ENCODE peak calls at places on chromosomes 6 and 20, in six cellular contexts. T is left ventricle myocardium inferior, B is fibroblast of lung, I is prostate gland, C is body of pancreas, D is H9. X is an unnamed sample.

GRCh38 chr6:105981002-105981887 is 104.9 kb upstream of the PRDM1 start:
- DNase-seq in T (peak), B (peak), I (no peak), C (peak), D (peak), X (no peak)

GRCh38 chr20:10642859-10643559 is 30.8 kb downstream of the JAG1 start:
- DNase-seq in T (no peak), B (peak), I (no peak), C (no peak), D (no peak), X (no peak)

GRCh38 chr6:110541701-110542309 is 65.4 kb upstream of the SLC22A16 start:
- DNase-seq in T (no peak), B (peak), I (no peak), C (no peak), D (no peak), X (no peak)

GRCh38 chr20:12207875-12208274 is 290.2 kb downstream of the BTBD3 start:
- DNase-seq in T (no peak), B (peak), I (no peak), C (peak), D (peak), X (no peak)

GRCh38 chr6:108771421-108771820 is 76.8 kb upstream of the ARMC2 start:
- DNase-seq in T (no peak), B (peak), I (no peak), C (no peak), D (no peak), X (no peak)

GRCh38 chr20:58682656-58683055 is 9.9 kb upstream of the NPEPL1 start:
- DNase-seq in T (no peak), B (peak), I (no peak), C (no peak), D (no peak), X (no peak)

GRCh38 chr20:59159091-59159821 is 4.4 kb upstream of the ZNF831 start:
- DNase-seq in T (no peak), B (no peak), I (no peak), C (no peak), D (peak), X (no peak)

GRCh38 chr6:6557871-6558270 is 30.6 kb upstream of the LY86 start:
- DNase-seq in T (no peak), B (no peak), I (no peak), C (no peak), D (no peak), X (no peak)

GRCh38 chr6:124903797-124904196 is 58.4 kb upstream of the RNF217 start:
- DNase-seq in T (no peak), B (no peak), I (no peak), C (no peak), D (no peak), X (no peak)

GRCh38 chr20:37351689-37352610 is 6.0 kb downstream of the SRC start:
- DNase-seq in T (no peak), B (no peak), I (no peak), C (no peak), D (no peak), X (no peak)

GRCh38 chr6:154457046-154457713 is 53.3 kb downstream of the CNKSR3 start:
- DNase-seq in T (no peak), B (peak), I (no peak), C (no peak), D (no peak), X (no peak)

GRCh38 chr6:26198626-26199056 is 111.4 kb downstream of the HFE start:
- DNase-seq in T (no peak), B (no peak), I (no peak), C (no peak), D (no peak), X (no peak)

GRCh38 chr20:920306-920705 is 4.2 kb upstream of the ANGPT4 start:
- DNase-seq in T (no peak), B (no peak), I (no peak), C (no peak), D (no peak), X (no peak)

GRCh38 chr6:33428219-33428890 is 8.5 kb downstream of the SYNGAP1 start:
- DNase-seq in T (no peak), B (no peak), I (no peak), C (peak), D (peak), X (no peak)

GRCh38 chr20:50226093-50226974 is 35.7 kb downstream of the CEBPB start:
- DNase-seq in T (no peak), B (peak), I (no peak), C (no peak), D (no peak), X (no peak)

GRCh38 chr6:39137235-39137634 is 22.2 kb upstream of the SAYSD1 start:
- DNase-seq in T (no peak), B (peak), I (no peak), C (peak), D (peak), X (no peak)

GRCh38 chr20:32495217-32495565 is 89.9 kb downstream of the NOL4L start:
- DNase-seq in T (no peak), B (peak), I (no peak), C (no peak), D (peak), X (no peak)

GRCh38 chr6:77650098-77650663 is 2.7 kb upstream of the MEI4 start:
- DNase-seq in T (peak), B (peak), I (no peak), C (peak), D (peak), X (no peak)

GRCh38 chr6:110310861-110311446 is 47.2 kb downstream of the METTL24 start:
- DNase-seq in T (no peak), B (no peak), I (no peak), C (no peak), D (no peak), X (no peak)

GRCh38 chr20:58071500-58071804 is 157.0 kb downstream of the ANKRD60 start:
- DNase-seq in T (no peak), B (no peak), I (no peak), C (no peak), D (no peak), X (no peak)

GRCh38 chr6:140183881-140184280 is 809.4 kb upstream of the CITED2 start:
- DNase-seq in T (no peak), B (peak), I (no peak), C (no peak), D (no peak), X (no peak)

GRCh38 chr6:13762648-13763441 is 51.2 kb upstream of the RANBP9 start:
- DNase-seq in T (no peak), B (peak), I (peak), C (no peak), D (no peak), X (peak)

GRCh38 chr6:117269649-117270120 is 4.3 kb downstream of the VGLL2 start:
- DNase-seq in T (no peak), B (no peak), I (no peak), C (no peak), D (no peak), X (no peak)

GRCh38 chr6:155582016-155582991 is 126.7 kb upstream of the NOX3 start:
- DNase-seq in T (no peak), B (no peak), I (no peak), C (no peak), D (no peak), X (no peak)

GRCh38 chr6:53692172-53692571 is 26.6 kb upstream of the KLHL31 start:
- DNase-seq in T (no peak), B (no peak), I (no peak), C (no peak), D (no peak), X (no peak)

GRCh38 chr6:111461860-111462259 is 21.2 kb downstream of the REV3L start:
- DNase-seq in T (no peak), B (no peak), I (no peak), C (no peak), D (no peak), X (no peak)

GRCh38 chr20:2108987-2109386 is 7.4 kb downstream of the STK35 start:
- DNase-seq in T (no peak), B (peak), I (no peak), C (no peak), D (no peak), X (no peak)

GRCh38 chr6:20377623-20378265 is 23.9 kb upstream of the E2F3 start:
- DNase-seq in T (no peak), B (peak), I (no peak), C (no peak), D (no peak), X (no peak)

GRCh38 chr6:89799111-89799510 is 20.5 kb downstream of the MDN1 start:
- DNase-seq in T (no peak), B (no peak), I (no peak), C (no peak), D (no peak), X (no peak)

GRCh38 chr6:54958446-54958845 is 111.9 kb downstream of the FAM83B start:
- DNase-seq in T (no peak), B (no peak), I (no peak), C (no peak), D (no peak), X (no peak)

GRCh38 chr6:108969776-108970175 is 121.6 kb downstream of the ARMC2 start:
- DNase-seq in T (no peak), B (peak), I (no peak), C (no peak), D (no peak), X (no peak)

GRCh38 chr6:91031581-91031980 is 444.7 kb upstream of the MAP3K7 start:
- DNase-seq in T (no peak), B (no peak), I (no peak), C (no peak), D (peak), X (peak)

GRCh38 chr6:10891960-10892359 is 5.1 kb downstream of the SYCP2L start:
- DNase-seq in T (no peak), B (no peak), I (no peak), C (no peak), D (no peak), X (no peak)

GRCh38 chr20:46814366-46815232 is 80.0 kb upstream of the EYA2 start:
- DNase-seq in T (no peak), B (peak), I (peak), C (no peak), D (peak), X (no peak)

GRCh38 chr6:117601811-117602150 is 530 bp downstream of the GOPC start:
- DNase-seq in T (peak), B (no peak), I (no peak), C (no peak), D (no peak), X (no peak)

DNA sequence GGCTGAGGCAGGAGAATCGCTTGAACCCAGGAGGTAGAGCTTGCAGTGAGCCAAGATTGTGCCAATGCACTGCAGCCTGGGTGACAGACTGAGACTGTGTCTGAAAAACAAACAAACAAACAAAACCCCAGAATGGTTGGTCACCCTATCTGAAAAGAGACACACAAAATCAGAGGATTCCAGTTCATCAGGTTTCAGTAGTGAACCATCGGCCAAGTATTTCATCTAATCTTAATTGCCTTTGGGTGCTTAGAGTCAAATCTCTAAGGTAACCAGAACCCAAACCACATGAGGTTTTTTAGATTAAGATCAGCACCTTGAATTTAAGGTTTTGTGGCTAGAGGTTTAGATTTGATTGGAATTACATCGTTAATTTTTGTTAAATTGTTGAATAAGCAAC is 8.3 kb upstream of the ZBTB2 start:
- DNase-seq in T (no peak), B (peak), I (no peak), C (no peak), D (no peak), X (no peak)
- H3K27ac ChIP-seq in T (no peak), B (no peak), I (no peak), C (no peak), D (no peak), X (peak)

DNA sequence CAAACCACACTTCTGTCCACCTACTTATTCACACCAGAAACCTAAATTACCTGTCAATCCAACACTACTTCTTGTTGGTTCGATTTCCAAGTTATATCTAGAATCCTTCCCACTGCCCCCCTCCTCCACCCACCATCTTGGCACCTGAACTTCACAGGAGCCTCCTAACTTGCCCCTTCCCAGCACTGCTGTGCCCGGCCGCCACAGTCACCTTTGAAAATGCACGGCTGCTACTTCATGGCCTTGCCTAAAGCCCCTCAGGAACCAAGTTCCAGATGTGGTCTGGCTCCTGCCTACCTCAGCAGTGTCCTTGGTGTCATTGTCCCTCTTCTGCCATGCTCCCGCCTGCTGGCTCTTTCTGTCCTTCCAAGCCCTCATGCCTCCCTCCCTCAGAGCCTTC is 31.2 kb downstream of the PKIG start:
- DNase-seq in T (no peak), B (no peak), I (no peak), C (no peak), D (no peak), X (no peak)
- H3K27ac ChIP-seq in T (peak), B (no peak), I (no peak), C (no peak), D (no peak), X (no peak)

GRCh38 chr6:41596096-41596685 is 42.1 kb upstream of the MDFI start:
- DNase-seq in T (no peak), B (no peak), I (no peak), C (no peak), D (no peak), X (no peak)

GRCh38 chr6:41593451-41594238 is 44.6 kb upstream of the MDFI start:
- DNase-seq in T (no peak), B (no peak), I (no peak), C (no peak), D (no peak), X (no peak)

GRCh38 chr6:41594326-41594725 is 43.9 kb upstream of the MDFI start:
- DNase-seq in T (no peak), B (no peak), I (no peak), C (no peak), D (no peak), X (no peak)

GRCh38 chr6:41595166-41595565 is 43.1 kb upstream of the MDFI start:
- DNase-seq in T (no peak), B (no peak), I (no peak), C (no peak), D (no peak), X (no peak)

DNA sequence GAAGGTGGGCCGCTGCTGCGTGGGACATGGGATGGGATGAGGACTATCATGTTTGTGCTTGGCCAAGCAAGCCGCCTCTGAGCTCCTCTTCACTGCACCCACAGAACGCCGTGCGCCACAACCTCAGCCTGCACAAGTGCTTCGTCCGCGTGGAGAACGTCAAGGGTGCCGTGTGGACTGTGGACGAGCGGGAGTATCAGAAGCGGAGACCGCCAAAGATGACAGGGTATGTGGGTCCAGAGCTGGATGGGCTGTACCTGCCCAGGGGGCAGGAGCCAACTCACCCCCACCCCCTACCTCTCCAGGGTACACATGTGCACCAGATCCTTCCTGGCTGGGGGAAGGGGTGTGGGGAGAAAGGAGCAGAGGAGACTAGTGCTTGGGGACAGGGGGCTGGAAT is 43.5 kb upstream of the MDFI start:
- DNase-seq in T (no peak), B (no peak), I (no peak), C (no peak), D (no peak), X (no peak)
- H3K27ac ChIP-seq in T (no peak), B (no peak), I (no peak), C (no peak), D (no peak), X (peak)

GRCh38 chr20:14333734-14334133 is 3.7 kb downstream of the FLRT3 start:
- DNase-seq in T (no peak), B (no peak), I (no peak), C (no peak), D (no peak), X (no peak)
- H3K27ac ChIP-seq in T (no peak), B (no peak), I (no peak), C (no peak), D (no peak), X (no peak)

GRCh38 chr20:44703956-44704488 is 11.1 kb upstream of the CCN5 start:
- DNase-seq in T (no peak), B (no peak), I (no peak), C (no peak), D (no peak), X (no peak)
- H3K27ac ChIP-seq in T (peak), B (no peak), I (peak), C (no peak), D (no peak), X (no peak)

GRCh38 chr20:35433337-35433736 is 4.7 kb downstream of the GDF5 start:
- DNase-seq in T (no peak), B (no peak), I (no peak), C (no peak), D (no peak), X (no peak)

GRCh38 chr20:35432430-35432735 is 5.6 kb downstream of the GDF5 start:
- DNase-seq in T (no peak), B (no peak), I (no peak), C (no peak), D (no peak), X (no peak)

GRCh38 chr20:35436175-35436568 is 1.9 kb downstream of the GDF5 start:
- DNase-seq in T (no peak), B (no peak), I (no peak), C (no peak), D (no peak), X (no peak)

GRCh38 chr20:35434085-35435005 is 3.7 kb downstream of the GDF5 start:
- DNase-seq in T (peak), B (no peak), I (no peak), C (no peak), D (no peak), X (no peak)

GRCh38 chr20:35437599-35437998 is 429 bp downstream of the GDF5 start:
- DNase-seq in T (no peak), B (no peak), I (no peak), C (no peak), D (no peak), X (no peak)
- H3K27ac ChIP-seq in T (peak), B (peak), I (peak), C (no peak), D (no peak), X (no peak)

DNA sequence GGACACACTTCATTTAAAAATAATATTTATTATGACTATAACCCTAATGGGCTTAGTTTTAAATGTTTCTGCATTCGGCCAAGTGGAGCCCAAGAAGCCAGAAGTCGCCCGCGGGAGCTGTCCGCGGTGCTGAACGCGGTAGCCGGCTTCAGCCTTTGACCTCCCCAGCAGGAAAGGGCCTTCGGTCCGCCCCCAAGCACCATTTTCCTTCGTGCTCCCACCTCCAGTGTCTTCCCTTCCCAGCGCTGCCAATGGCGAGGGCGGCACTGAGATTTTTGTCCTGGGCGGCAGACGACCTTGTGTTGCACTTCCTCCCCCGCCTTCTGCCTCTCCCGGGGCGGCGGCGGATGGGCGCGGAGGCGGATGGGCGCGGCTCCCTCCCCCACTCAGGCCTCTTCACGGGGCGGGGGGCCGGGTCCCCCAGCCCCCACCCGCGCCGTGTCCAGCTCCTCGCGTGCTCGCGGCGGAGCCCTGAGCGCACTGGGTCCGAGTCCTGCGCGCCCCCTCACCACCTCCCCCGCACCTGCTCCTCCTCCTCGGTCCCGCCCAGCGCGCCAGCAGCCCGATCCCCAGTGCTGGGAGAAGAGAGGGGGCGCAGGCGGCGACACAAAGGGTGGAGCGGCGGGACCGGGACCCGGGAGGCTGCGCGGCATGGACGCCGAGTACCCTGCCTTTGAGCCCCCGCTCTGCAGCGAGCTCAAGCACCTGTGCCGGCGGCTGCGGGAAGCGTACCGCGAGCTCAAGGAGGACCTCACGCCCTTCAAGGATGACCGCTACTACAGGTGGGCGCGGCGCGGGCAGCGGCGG is 23.6 kb upstream of the TMEM181 start:
- DNase-seq in T (peak), B (peak), I (peak), C (peak), D (peak), X (no peak)
- H3K27ac ChIP-seq in T (peak), B (no peak), I (no peak), C (no peak), D (no peak), X (no peak)

GRCh38 chr6:36937896-36938295 is 16.6 kb upstream of the PI16 start:
- DNase-seq in T (no peak), B (no peak), I (no peak), C (no peak), D (no peak), X (no peak)
- H3K27ac ChIP-seq in T (no peak), B (no peak), I (no peak), C (no peak), D (no peak), X (no peak)

GRCh38 chr6:44431118-44431725 is 43.7 kb downstream of the CDC5L start:
- DNase-seq in T (no peak), B (peak), I (peak), C (peak), D (no peak), X (peak)

GRCh38 chr6:44432726-44433125 is 45.2 kb downstream of the CDC5L start:
- DNase-seq in T (no peak), B (no peak), I (no peak), C (no peak), D (no peak), X (no peak)

GRCh38 chr6:44435500-44435899 is 48.0 kb downstream of the CDC5L start:
- DNase-seq in T (no peak), B (no peak), I (no peak), C (no peak), D (no peak), X (no peak)

GRCh38 chr6:44430322-44430721 is 42.8 kb downstream of the CDC5L start:
- DNase-seq in T (no peak), B (peak), I (no peak), C (no peak), D (no peak), X (peak)

DNA sequence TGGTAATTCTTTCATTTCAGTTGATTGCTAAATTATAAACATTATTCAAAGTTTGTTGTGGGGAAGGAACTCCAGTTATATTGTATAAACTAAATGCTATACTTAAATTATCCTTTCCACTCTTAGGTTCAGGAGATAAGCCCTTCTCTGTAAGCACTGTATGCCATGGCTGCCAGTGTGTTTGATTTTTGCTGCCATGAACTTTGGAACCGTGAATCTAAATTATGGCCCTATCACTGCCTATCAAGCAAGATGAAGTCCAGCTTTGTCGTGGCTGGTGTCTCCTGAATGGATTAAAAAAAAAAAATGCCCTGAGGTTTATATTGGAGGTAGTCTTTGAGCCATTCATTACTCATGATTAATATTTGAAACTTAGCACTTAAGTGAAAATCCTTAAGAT is 44.7 kb downstream of the CDC5L start:
- DNase-seq in T (no peak), B (no peak), I (no peak), C (no peak), D (no peak), X (no peak)
- H3K27ac ChIP-seq in T (peak), B (no peak), I (peak), C (no peak), D (no peak), X (peak)